ENCODE peak calls at places on chromosomes 2 and 18, in seven cellular contexts. O is GM19239, V is glomerular endothelial cell, G is dermis microvascular lymphatic vessel endothelial cell, Y is non-pigmented ciliary epithelial cell, J is right lobe of liver, T is GM03348. W is an unnamed sample.
A peak's percentile ranks its signal among the peaks of the same experiment; 100 is the strongest.

GRCh38 chr2:172052000-172052983 is 33.0 kb upstream of the DLX1 start:
- DNase-seq in O (no peak), V (peak; percentile 25), G (peak; percentile 85), Y (no peak), J (peak; percentile 51), T (no peak), W (peak; percentile 30)

GRCh38 chr18:73774836-73775509 is 372.7 kb downstream of the FBXO15 start:
- DNase-seq in O (no peak), V (no peak), G (no peak), Y (no peak), J (no peak), T (no peak), W (no peak)

GRCh38 chr18:58829263-58829662 is 35.4 kb upstream of the ZNF532 start:
- DNase-seq in O (no peak), V (no peak), G (no peak), Y (no peak), J (no peak), T (no peak), W (no peak)

GRCh38 chr2:129061079-129061785 is 742.6 kb upstream of the HS6ST1 start:
- DNase-seq in O (no peak), V (no peak), G (no peak), Y (no peak), J (no peak), T (no peak), W (peak; percentile 60)

GRCh38 chr2:188291617-188292445 is at the start of gene GULP1:
- DNase-seq in O (no peak), V (no peak), G (peak; percentile 73), Y (no peak), J (peak; percentile 67), T (peak; percentile 88), W (peak; percentile 30)

GRCh38 chr2:201135396-201135795 is 19.4 kb downstream of the CFLAR start:
- DNase-seq in O (no peak), V (no peak), G (no peak), Y (no peak), J (no peak), T (no peak), W (no peak)

GRCh38 chr2:46296216-46296839 is 879 bp upstream of the EPAS1 start:
- DNase-seq in O (no peak), V (no peak), G (no peak), Y (no peak), J (peak; percentile 65), T (no peak), W (peak; percentile 38)

GRCh38 chr2:46650556-46651001 is 171.2 kb downstream of the TMEM247 start:
- DNase-seq in O (peak; percentile 40), V (peak; percentile 83), G (peak; percentile 89), Y (peak; percentile 63), J (peak; percentile 72), T (peak; percentile 60), W (peak; percentile 61)

GRCh38 chr2:47269316-47270232 is 114.5 kb upstream of the STPG4 start:
- DNase-seq in O (no peak), V (peak; percentile 63), G (peak; percentile 89), Y (peak; percentile 94), J (no peak), T (peak; percentile 89), W (no peak)

GRCh38 chr2:128803222-128803621 is 484.6 kb upstream of the HS6ST1 start:
- DNase-seq in O (no peak), V (no peak), G (no peak), Y (no peak), J (no peak), T (no peak), W (no peak)

GRCh38 chr2:110157153-110157793 is 41.7 kb upstream of the MALL start:
- DNase-seq in O (peak; percentile 3), V (peak; percentile 76), G (peak; percentile 80), Y (no peak), J (no peak), T (peak; percentile 44), W (peak; percentile 50)

GRCh38 chr2:235183789-235184188 is 232.0 kb downstream of the SH3BP4 start:
- DNase-seq in O (no peak), V (no peak), G (no peak), Y (no peak), J (no peak), T (no peak), W (no peak)

GRCh38 chr2:54704238-54704637 is 19.2 kb upstream of the EML6 start:
- DNase-seq in O (no peak), V (no peak), G (no peak), Y (no peak), J (no peak), T (no peak), W (no peak)

GRCh38 chr2:152376385-152376784 is 41.4 kb downstream of the FMNL2 start:
- DNase-seq in O (no peak), V (no peak), G (no peak), Y (no peak), J (no peak), T (no peak), W (no peak)

GRCh38 chr18:58223717-58224424 is 179.8 kb downstream of the NEDD4L start:
- DNase-seq in O (no peak), V (peak; percentile 95), G (peak; percentile 97), Y (peak; percentile 82), J (peak; percentile 89), T (peak; percentile 71), W (no peak)

W was measured in GM10248.